ENCODE peak calls at places on chromosomes 6 and 20, in ten cellular contexts. U is T-helper 1 cell; J is gastrocnemius medialis; A is HT1080; W is hippocampal formation; D is H7; E is activated CD4-positive, alpha-beta T cell treated with anti-CD3 and anti-CD28 coated beads, Interleukin-2, amount 50 U/mL, for 1 hour; R is GM04503; S is heart left ventricle; C is stimulated activated CD4-positive, alpha-beta T cell treated with anti-CD3 and anti-CD28 coated beads, TNF-alpha, amount 100 ng/mL, for 1 hour. V is an unnamed sample.

GRCh38 chr6:69974193-69974592 is 107.8 kb downstream of the COL19A1 start:
- DNase-seq in U (no peak), J (no peak), A (peak; percentile 59), W (no peak), D (no peak), E (no peak), R (no peak), S (no peak), C (no peak), V (peak; percentile 69)

GRCh38 chr6:148653138-148653776 is 93.6 kb upstream of the UST start:
- DNase-seq in U (no peak), J (no peak), A (no peak), W (no peak), D (no peak), E (no peak), R (no peak), S (no peak), C (no peak), V (no peak)

GRCh38 chr20:46559685-46560440 is 9.4 kb upstream of the OCSTAMP start:
- DNase-seq in U (no peak), J (no peak), A (no peak), W (peak; percentile 69), D (no peak), E (no peak), R (no peak), S (no peak), C (no peak), V (no peak)

GRCh38 chr6:166940643-166941068 is 15.7 kb downstream of the RNASET2 start:
- DNase-seq in U (no peak), J (no peak), A (peak; percentile 89), W (no peak), D (no peak), E (no peak), R (no peak), S (no peak), C (no peak), V (peak; percentile 65)

GRCh38 chr6:133218831-133219230 is 22.3 kb upstream of the EYA4 start:
- DNase-seq in U (no peak), J (no peak), A (peak; percentile 46), W (no peak), D (no peak), E (no peak), R (no peak), S (no peak), C (no peak), V (no peak)

GRCh38 chr20:1300083-1300840 is 28.7 kb downstream of the SDCBP2 start:
- DNase-seq in U (no peak), J (no peak), A (no peak), W (no peak), D (peak; percentile 25), E (no peak), R (no peak), S (no peak), C (no peak), V (no peak)

GRCh38 chr20:1418335-1418734 is 25.5 kb upstream of the FKBP1A start:
- DNase-seq in U (no peak), J (no peak), A (peak; percentile 69), W (no peak), D (no peak), E (no peak), R (peak; percentile 57), S (no peak), C (no peak), V (no peak)

GRCh38 chr6:111750753-111751684 is 122.2 kb downstream of the FYN start:
- DNase-seq in U (peak; percentile 64), J (no peak), A (peak; percentile 25), W (no peak), D (peak; percentile 48), E (peak; percentile 51), R (no peak), S (no peak), C (no peak), V (peak; percentile 83)

GRCh38 chr6:7050099-7050498 is 57.7 kb upstream of the RREB1 start:
- DNase-seq in U (no peak), J (no peak), A (no peak), W (no peak), D (no peak), E (no peak), R (no peak), S (no peak), C (no peak), V (no peak)

V was measured in brain microvascular endothelial cell.